ENCODE peak calls at places on chromosomes 3 and 15, in five cellular contexts. E is COLO829; U is effector memory CD8-positive, alpha-beta T cell; B is NCI-H774; N is CD4-positive, alpha-beta T cell. L is an unnamed sample.

GRCh38 chr15:59137566-59137965 is 32.6 kb downstream of the CCNB2 start:
- DNase-seq in E (no peak), U (no peak), B (no peak), N (no peak), L (no peak)

GRCh38 chr3:9330166-9330703 is 32.6 kb upstream of the THUMPD3 start:
- DNase-seq in E (no peak), U (no peak), B (no peak), N (no peak), L (no peak)

GRCh38 chr15:82048809-82049208 is 3.0 kb upstream of the MEX3B start:
- DNase-seq in E (no peak), U (no peak), B (no peak), N (no peak), L (no peak)

GRCh38 chr15:41517895-41518449 is 4.3 kb upstream of the LTK start:
- DNase-seq in E (no peak), U (no peak), B (no peak), N (no peak), L (no peak)

GRCh38 chr3:99741588-99741987 is 76.1 kb upstream of the CMSS1 start:
- DNase-seq in E (no peak), U (no peak), B (no peak), N (no peak), L (no peak)

GRCh38 chr3:67017211-67017610 is 19.1 kb downstream of the KBTBD8 start:
- DNase-seq in E (no peak), U (no peak), B (no peak), N (no peak), L (peak; percentile 2)

GRCh38 chr15:66180706-66181105 is 72.8 kb downstream of the MEGF11 start:
- DNase-seq in E (no peak), U (no peak), B (no peak), N (no peak), L (no peak)

GRCh38 chr3:64352596-64352989 is 127.3 kb upstream of the PRICKLE2 start:
- DNase-seq in E (no peak), U (no peak), B (no peak), N (no peak), L (no peak)

GRCh38 chr15:56366211-56366610 is 985 bp downstream of the TEX9 start:
- DNase-seq in E (no peak), U (no peak), B (no peak), N (no peak), L (peak; percentile 33)

GRCh38 chr15:69784808-69785550 is 312.7 kb downstream of the TLE3 start:
- DNase-seq in E (no peak), U (no peak), B (no peak), N (no peak), L (no peak)

GRCh38 chr3:185750015-185750414 is 74.8 kb downstream of the IGF2BP2 start:
- DNase-seq in E (no peak), U (no peak), B (no peak), N (no peak), L (no peak)